ENCODE peak calls at places on chromosomes 11 and 22, in six cellular contexts. E, D, L, P, U and Y are unnamed samples.

GRCh38 chr22:24160546-24160945 is 20.7 kb upstream of the SUSD2 start:
- DNase-seq in P (no peak), E (no peak), D (no peak), U (no peak), L (no peak), Y (no peak)

GRCh38 chr11:3736816-3737215 is 60.5 kb downstream of the NUP98 start:
- DNase-seq in U (no peak), D (no peak), E (no peak), L (no peak), P (no peak), Y (no peak)

GRCh38 chr11:15104166-15104565 is 10.6 kb upstream of the INSC start:
- DNase-seq in U (no peak), P (no peak), L (no peak), D (no peak), E (peak), Y (no peak)

GRCh38 chr22:30947163-30947820 is 21.3 kb downstream of the MORC2 start:
- DNase-seq in E (no peak), L (peak), P (peak), D (no peak), U (no peak), Y (no peak)

GRCh38 chr22:50247748-50248147 is 2.9 kb upstream of the TUBGCP6 start:
- DNase-seq in L (no peak), D (peak), P (peak), E (peak), U (no peak), Y (peak)

GRCh38 chr22:19463491-19464469 is 15.2 kb downstream of the UFD1 start:
- DNase-seq in U (no peak), P (no peak), E (peak), L (no peak), D (peak), Y (peak)

GRCh38 chr11:2041153-2041552 is 43.5 kb upstream of the H19 start:
- DNase-seq in L (no peak), U (no peak), D (no peak), E (no peak), P (no peak), Y (no peak)

GRCh38 chr11:85438328-85438727 is 188.8 kb downstream of the DLG2 start:
- DNase-seq in E (no peak), D (no peak), U (no peak), P (no peak), L (no peak), Y (no peak)

GRCh38 chr22:36610567-36610966 is 81.6 kb upstream of the EIF3D start:
- DNase-seq in L (no peak), D (no peak), E (no peak), U (no peak), P (no peak), Y (no peak)

GRCh38 chr22:37192741-37193140 is 4.7 kb upstream of the C1QTNF6 start:
- DNase-seq in L (no peak), E (no peak), D (no peak), U (no peak), P (no peak), Y (no peak)

GRCh38 chr11:44671234-44671633 is 55.5 kb upstream of the TSPAN18 start:
- DNase-seq in U (peak), D (no peak), P (peak), E (no peak), L (no peak), Y (no peak)
- H2AK5ac ChIP-seq in U (peak), D (no peak), P (no peak), E (no peak), L (no peak), Y (no peak)

GRCh38 chr11:118153976-118154375 is 1.4 kb upstream of the SCN4B start:
- DNase-seq in L (no peak), P (no peak), U (no peak), E (no peak), D (no peak), Y (no peak)
- H3K4me3 ChIP-seq in L (no peak), P (no peak), U (peak), E (no peak), D (no peak), Y (no peak)

DNA sequence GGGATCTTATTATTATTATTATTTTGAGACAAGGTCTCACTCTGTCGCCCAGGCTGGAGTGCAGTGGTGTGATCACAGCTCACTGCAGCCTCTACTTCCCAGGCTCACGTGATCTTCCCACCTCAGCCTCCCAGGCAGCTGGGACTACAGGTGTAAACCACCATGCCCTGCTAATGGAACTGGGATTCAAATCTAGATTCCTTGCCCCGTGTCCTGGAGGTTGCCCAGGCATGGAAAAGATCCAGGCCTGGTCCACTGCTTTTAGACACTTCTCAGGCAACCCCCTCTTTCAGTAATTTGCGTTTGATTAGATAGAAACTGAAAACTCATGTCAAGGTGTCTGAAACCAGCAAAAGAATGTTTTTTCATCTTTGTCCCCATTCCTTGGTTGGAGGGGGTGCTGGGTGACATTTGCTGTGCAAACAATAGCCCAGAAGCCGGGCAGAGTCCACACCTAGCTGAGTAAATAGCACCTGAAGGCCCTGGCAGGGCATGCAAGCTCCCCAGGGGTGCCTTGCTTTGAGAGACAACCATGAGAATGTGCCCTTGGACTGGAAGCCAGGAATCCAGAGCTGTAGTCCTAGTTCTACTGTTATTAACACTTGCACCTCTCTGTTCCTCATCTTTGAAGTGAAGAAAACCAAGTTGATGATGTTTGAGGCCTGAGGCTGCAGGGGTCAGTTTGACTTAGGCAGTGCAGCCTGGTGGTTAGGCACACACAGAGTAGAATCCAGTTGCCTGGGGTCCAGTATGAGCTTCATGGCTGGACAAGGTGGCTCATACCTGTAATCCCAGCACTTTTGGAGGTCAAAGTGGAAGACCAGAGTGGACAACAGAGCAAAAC is 19.1 kb upstream of the XBP1 start:
- DNase-seq in P (no peak), D (no peak), U (no peak), L (no peak), E (no peak), Y (no peak)
- H3K27ac ChIP-seq in P (no peak), D (no peak), U (no peak), L (no peak), E (no peak), Y (no peak)

GRCh38 chr11:121800240-121800639 is 315.8 kb downstream of the BLID start:
- DNase-seq in L (no peak), U (no peak), D (no peak), E (no peak), P (peak), Y (no peak)
- H2AK5ac ChIP-seq in L (no peak), U (no peak), D (no peak), E (no peak), P (no peak), Y (no peak)

GRCh38 chr11:64360403-64360980 is 1.5 kb downstream of the RPS6KA4 start:
- DNase-seq in U (no peak), E (no peak), P (no peak), D (no peak), L (no peak), Y (no peak)
- H3K4me3 ChIP-seq in U (no peak), E (no peak), P (no peak), D (peak), L (peak), Y (no peak)

GRCh38 chr11:67311556-67312082 is 8.3 kb downstream of the SSH3 start:
- DNase-seq in P (no peak), L (no peak), U (no peak), D (no peak), E (no peak), Y (no peak)
- H3K27ac ChIP-seq in P (no peak), L (no peak), U (no peak), D (no peak), E (no peak), Y (no peak)

GRCh38 chr22:42721045-42721434 is 370 bp upstream of the A4GALT start:
- DNase-seq in L (no peak), U (no peak), D (no peak), E (no peak), P (no peak), Y (no peak)
- H2AK5ac ChIP-seq in L (no peak), U (no peak), D (no peak), E (no peak), P (no peak), Y (no peak)

GRCh38 chr11:114066046-114066648 is 6.6 kb downstream of the ZBTB16 start:
- DNase-seq in E (no peak), L (no peak), U (no peak), P (no peak), D (no peak), Y (no peak)
- H3K4me3 ChIP-seq in E (no peak), L (no peak), U (no peak), P (no peak), D (no peak), Y (no peak)

DNA sequence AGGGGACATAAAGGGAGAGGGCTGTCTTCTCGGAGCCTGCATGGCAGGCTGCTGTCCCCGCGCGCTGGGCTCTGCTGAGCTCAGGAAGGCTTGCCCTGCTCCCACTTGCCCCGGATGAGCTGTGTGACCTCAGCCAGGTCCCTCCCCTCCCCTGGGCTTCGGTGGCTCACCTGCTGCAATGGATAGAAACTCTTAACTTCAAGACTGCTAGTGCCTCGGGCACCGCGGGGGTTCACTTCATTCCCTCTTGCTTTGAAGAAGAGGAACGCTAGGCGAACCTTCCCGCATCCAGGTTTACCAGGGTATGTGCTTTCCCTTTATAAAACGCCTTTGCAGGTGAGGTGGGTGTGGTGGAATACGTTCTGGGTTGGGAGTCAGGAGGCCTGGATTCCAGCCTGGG is 115.0 kb downstream of the PHF21B start:
- DNase-seq in D (no peak), P (peak), L (no peak), E (no peak), U (no peak), Y (no peak)
- H3K27ac ChIP-seq in D (no peak), P (no peak), L (no peak), E (no peak), U (no peak), Y (no peak)

GRCh38 chr11:45993438-45994064 is 71.1 kb downstream of the LARGE2 start:
- DNase-seq in U (no peak), L (no peak), D (no peak), P (no peak), E (no peak), Y (no peak)
- H2AK5ac ChIP-seq in U (peak), L (no peak), D (no peak), P (no peak), E (no peak), Y (no peak)